ENCODE peak calls at places on chromosome 2, in six cellular contexts. P, J, X, O, H and N are unnamed samples.
A peak's percentile ranks its signal among the peaks of the same experiment; 100 is the strongest.

GRCh38 chr2:152720794-152721193 is 2.4 kb downstream of the ARL6IP6 start:
- DNase-seq in P (no peak), H (no peak), X (no peak), O (no peak), J (no peak), N (no peak)

GRCh38 chr2:234679766-234680687 is 183.1 kb upstream of the ARL4C start:
- DNase-seq in P (peak; percentile 55), J (peak; percentile 81), H (no peak), X (peak; percentile 99), O (no peak), N (peak; percentile 92)

GRCh38 chr2:17242813-17243485 is 275.3 kb downstream of the RAD51AP2 start:
- DNase-seq in H (no peak), P (no peak), X (no peak), J (no peak), O (no peak), N (no peak)

GRCh38 chr2:180306346-180306745 is 299.2 kb upstream of the CWC22 start:
- DNase-seq in X (no peak), O (no peak), H (no peak), P (no peak), J (no peak), N (no peak)

GRCh38 chr2:225725726-225726125 is 326.2 kb downstream of the NYAP2 start:
- DNase-seq in X (no peak), O (no peak), H (no peak), P (no peak), J (no peak), N (no peak)

GRCh38 chr2:196983934-196984333 is 57.4 kb upstream of the PGAP1 start:
- DNase-seq in H (no peak), O (no peak), X (peak; percentile 91), P (no peak), J (no peak), N (no peak)

GRCh38 chr2:69742170-69742952 is 427 bp downstream of the ANXA4 start:
- DNase-seq in O (no peak), P (no peak), J (no peak), X (no peak), H (no peak), N (no peak)

GRCh38 chr2:18495058-18495457 is 65.4 kb downstream of the RDH14 start:
- DNase-seq in J (no peak), O (no peak), H (no peak), X (no peak), P (no peak), N (no peak)

GRCh38 chr2:84991404-84992151 is 20.6 kb downstream of the KCMF1 start:
- DNase-seq in O (no peak), J (peak; percentile 35), H (no peak), X (peak; percentile 94), P (no peak), N (no peak)

GRCh38 chr2:109143214-109144187 is 14.5 kb downstream of the SH3RF3 start:
- DNase-seq in J (no peak), P (no peak), H (no peak), O (no peak), X (no peak), N (no peak)

GRCh38 chr2:25651066-25651465 is 22.3 kb downstream of the DTNB start:
- DNase-seq in P (no peak), H (no peak), O (no peak), X (peak; percentile 42), J (peak; percentile 25), N (no peak)

GRCh38 chr2:20728114-20728758 is 61.3 kb downstream of the GDF7 start:
- DNase-seq in J (peak; percentile 45), O (no peak), P (no peak), X (peak; percentile 6), H (no peak), N (no peak)

DNA sequence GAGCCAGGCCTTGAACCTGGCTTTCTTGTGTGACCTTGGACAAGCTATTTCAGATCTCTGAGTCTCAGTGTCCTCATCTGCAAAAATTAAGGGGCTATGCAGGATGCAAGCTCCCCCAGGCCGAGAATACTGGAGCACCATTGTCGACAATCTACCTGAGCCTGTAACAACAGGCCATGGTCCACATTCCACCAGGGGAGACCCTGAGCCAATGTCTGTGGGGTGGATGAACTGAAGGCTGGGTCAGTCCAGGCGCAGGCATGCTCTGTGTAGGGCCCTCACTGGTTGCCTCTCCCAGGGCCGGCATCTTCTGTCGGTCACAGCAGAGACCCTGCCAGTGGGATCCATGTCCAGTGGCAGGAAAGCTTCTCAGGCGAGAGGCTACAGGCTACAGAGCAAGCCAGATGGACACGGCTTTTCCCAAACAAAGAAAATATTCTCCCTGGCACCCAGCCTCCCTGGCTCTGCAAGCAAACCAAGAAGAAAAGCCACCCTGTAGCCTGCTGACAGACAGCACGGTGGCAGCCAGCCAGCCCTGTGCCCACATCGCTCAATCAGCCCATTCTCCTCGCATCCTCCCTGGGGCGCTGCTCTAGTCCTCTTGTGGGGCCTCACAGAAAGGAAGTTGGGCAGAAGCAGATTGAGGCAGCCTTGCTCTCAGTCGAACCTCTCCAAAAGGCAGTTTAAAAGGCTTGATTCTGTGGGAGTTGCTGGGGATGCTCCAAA is 48.7 kb upstream of the FZD7 start:
- DNase-seq in P (peak; percentile 50), H (no peak), O (peak; percentile 34), J (no peak), X (no peak), N (no peak)
- TF ChIP-seq CTCF in P (no peak), H (no peak), O (no peak), J (peak; percentile 20), X (no peak), N (no peak)

GRCh38 chr2:1642066-1642861 is 102.1 kb downstream of the PXDN start:
- DNase-seq in P (no peak), O (no peak), X (peak; percentile 61), J (peak; percentile 14), H (no peak), N (no peak)
- H3K36me3 ChIP-seq in P (no peaks in the 10 kb centered on the region), O (no peaks in the 10 kb centered on the region), X (peaks cover 17% of the 10 kb centered on the region), J (peaks cover 38% of the 10 kb centered on the region), H (peaks cover 42% of the 10 kb centered on the region), N (peaks cover 3% of the 10 kb centered on the region)

DNA sequence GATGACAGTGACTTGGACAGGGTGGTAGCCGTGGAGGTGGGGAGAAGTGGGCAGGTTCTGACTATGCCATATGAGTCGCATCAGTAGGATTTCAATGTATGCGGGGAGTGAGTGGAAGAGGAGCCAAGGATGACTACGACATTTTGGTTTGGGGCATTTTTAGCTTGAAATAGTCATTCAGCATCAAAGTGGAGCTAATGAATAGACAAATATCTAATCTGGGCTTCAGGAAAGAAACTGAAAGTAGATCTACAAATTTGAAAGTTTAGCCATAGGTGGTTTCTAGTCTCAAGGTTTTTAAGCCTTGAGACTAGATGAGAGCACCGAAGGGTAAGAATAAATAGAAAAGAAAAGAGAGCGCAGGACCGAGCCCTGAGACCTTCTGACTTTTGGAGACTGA is 58.3 kb downstream of the FEZ2 start:
- DNase-seq in X (no peak), J (no peak), H (no peak), O (no peak), P (no peak), N (no peak)
- H3K4me3 ChIP-seq in X (no peak overlapping the region), J (no peak overlapping the region), H (no peak overlapping the region), O (no peak overlapping the region), P (no peak overlapping the region), N (no peak overlapping the region)

GRCh38 chr2:16032282-16033031 is 92.1 kb downstream of the MYCN start:
- DNase-seq in X (no peak), H (no peak), O (no peak), P (no peak), J (no peak), N (no peak)

GRCh38 chr2:16034975-16035746 is 94.8 kb downstream of the MYCN start:
- DNase-seq in H (no peak), O (no peak), X (no peak), P (no peak), J (no peak), N (no peak)

GRCh38 chr2:16035747-16036745 is 95.7 kb downstream of the MYCN start:
- DNase-seq in O (no peak), J (no peak), P (no peak), H (no peak), X (no peak), N (no peak)

GRCh38 chr2:16033032-16033293 is 92.6 kb downstream of the MYCN start:
- DNase-seq in P (no peak), X (no peak), O (no peak), H (no peak), J (no peak), N (no peak)

GRCh38 chr2:16034151-16034974 is 94.0 kb downstream of the MYCN start:
- DNase-seq in J (no peak), X (no peak), O (no peak), P (no peak), H (no peak), N (no peak)
- TF ChIP-seq CTCF in J (no peak), X (no peak), O (no peak), P (no peak), H (no peak), N (peak; percentile 13)

DNA sequence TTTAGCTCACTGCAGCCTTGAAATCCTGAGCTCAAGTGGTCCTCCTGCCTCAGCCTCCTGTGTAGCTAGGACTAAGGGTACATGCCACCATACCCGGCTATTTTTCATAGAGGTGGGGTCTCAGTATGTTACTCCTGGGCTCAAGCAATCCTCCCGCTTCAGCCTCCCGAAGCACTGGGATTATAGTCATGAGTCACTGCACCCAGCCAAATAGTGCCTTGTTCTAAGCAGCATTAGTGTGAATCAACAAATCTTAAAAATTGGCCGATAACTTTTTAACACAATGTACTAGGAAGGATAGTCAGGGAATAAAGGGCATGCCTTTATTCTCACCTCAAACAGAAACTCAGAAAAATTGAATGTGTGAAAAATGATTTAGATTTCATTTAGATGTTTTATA is 51.6 kb downstream of the XRCC5 start:
- DNase-seq in O (no peak), P (no peak), H (no peak), J (no peak), X (no peak), N (no peak)
- H3K36me3 ChIP-seq in O (peaks cover 17% of the 10 kb centered on the region), P (peaks cover 63% of the 10 kb centered on the region), H (peaks cover 92% of the 10 kb centered on the region), J (peaks cover 56% of the 10 kb centered on the region), X (peaks cover 12% of the 10 kb centered on the region), N (peaks cover 1% of the 10 kb centered on the region)

GRCh38 chr2:63047193-63047533 is 3.5 kb upstream of the OTX1 start:
- DNase-seq in P (no peak), O (no peak), J (no peak), X (no peak), H (no peak), N (no peak)
- H3K4me3 ChIP-seq in P (peak overlapping the region; percentile 21), O (no peak overlapping the region), J (peak overlapping the region; percentile 24), X (no peak overlapping the region), H (peak overlapping the region; percentile 33), N (no peak overlapping the region)

GRCh38 chr2:171813729-171814128 is 80.3 kb downstream of the SLC25A12 start:
- DNase-seq in O (no peak), J (no peak), X (no peak), H (no peak), P (no peak), N (no peak)
- TF ChIP-seq CTCF in O (no peak), J (no peak), X (no peak), H (no peak), P (no peak), N (no peak)

DNA sequence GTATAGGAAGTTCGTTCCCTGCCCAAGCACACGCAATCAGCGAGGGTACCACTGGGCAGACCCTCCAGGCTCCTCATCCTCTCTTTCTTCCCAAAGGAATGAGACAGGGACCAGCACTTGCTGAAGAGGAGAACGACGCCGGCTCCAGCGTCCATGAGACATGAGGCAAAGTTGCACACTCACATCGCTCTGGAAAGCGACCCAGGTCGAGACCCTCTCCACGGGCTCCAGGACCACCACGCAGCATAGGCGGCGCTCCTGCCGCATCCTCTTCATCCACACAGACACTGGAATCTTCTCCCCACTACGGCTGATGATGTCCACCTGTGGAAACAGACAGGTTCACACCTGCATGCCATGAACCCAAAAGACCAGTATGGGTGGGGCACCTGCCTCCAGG is 10.8 kb downstream of the PASK start:
- DNase-seq in P (no peak), O (no peak), H (no peak), X (no peak), J (no peak), N (no peak)
- H3K36me3 ChIP-seq in P (peaks cover 2% of the 10 kb centered on the region), O (no peaks in the 10 kb centered on the region), H (peaks cover 15% of the 10 kb centered on the region), X (peaks cover 1% of the 10 kb centered on the region), J (no peaks in the 10 kb centered on the region), N (no peaks in the 10 kb centered on the region)